ENCODE peak calls at places on chromosomes 11 and 22, in eight cellular contexts. U is foreskin keratinocyte, Y is AG10803, F is LNCaP clone FGC, O is mammary epithelial cell, Q is BE2C, D is MM.1S, C is adrenal gland. N is an unnamed sample.

GRCh38 chr11:27124514-27125264 is 84.1 kb downstream of the BBOX1 start:
- DNase-seq in U (peak; percentile 42), Y (peak; percentile 59), F (peak; percentile 13), O (peak; percentile 29), Q (no peak), D (no peak), C (no peak), N (no peak)

GRCh38 chr11:70312401-70313357 is 42.2 kb downstream of the PPFIA1 start:
- DNase-seq in U (no peak), Y (no peak), F (no peak), O (no peak), Q (no peak), D (no peak), C (peak; percentile 77), N (no peak)

GRCh38 chr22:47778160-47778658 is 1015.8 kb downstream of the TBC1D22A start:
- DNase-seq in U (no peak), Y (no peak), F (no peak), O (no peak), Q (no peak), D (no peak), C (no peak), N (no peak)

GRCh38 chr11:93694109-93694508 is 32.6 kb downstream of the CEP295 start:
- DNase-seq in U (no peak), Y (no peak), F (no peak), O (no peak), Q (no peak), D (no peak), C (no peak), N (no peak)

GRCh38 chr11:86301742-86302091 is 323 bp upstream of the HIKESHI start:
- DNase-seq in U (no peak), Y (no peak), F (no peak), O (no peak), Q (no peak), D (no peak), C (no peak), N (no peak)

GRCh38 chr11:35087648-35088047 is 51.3 kb upstream of the CD44 start:
- DNase-seq in U (no peak), Y (peak; percentile 78), F (no peak), O (no peak), Q (no peak), D (no peak), C (no peak), N (no peak)

GRCh38 chr11:131467645-131468270 is 97.3 kb downstream of the NTM start:
- DNase-seq in U (no peak), Y (no peak), F (no peak), O (no peak), Q (no peak), D (no peak), C (no peak), N (no peak)

GRCh38 chr11:86447763-86448480 is 73.2 kb downstream of the CCDC81 start:
- DNase-seq in U (no peak), Y (no peak), F (no peak), O (no peak), Q (no peak), D (no peak), C (no peak), N (no peak)

GRCh38 chr22:37546436-37547248 is 13.6 kb upstream of the CDC42EP1 start:
- DNase-seq in U (no peak), Y (peak; percentile 84), F (no peak), O (no peak), Q (no peak), D (no peak), C (peak; percentile 94), N (no peak)

GRCh38 chr11:420054-420910 is 5.5 kb upstream of the SIGIRR start:
- DNase-seq in U (no peak), Y (no peak), F (no peak), O (no peak), Q (peak; percentile 2), D (no peak), C (no peak), N (peak; percentile 39)

GRCh38 chr22:32478994-32479393 is 4.4 kb downstream of the FBXO7 start:
- DNase-seq in U (peak; percentile 22), Y (peak; percentile 22), F (no peak), O (no peak), Q (no peak), D (no peak), C (no peak), N (no peak)

GRCh38 chr22:45552580-45553332 is 50.1 kb downstream of the FBLN1 start:
- DNase-seq in U (no peak), Y (peak; percentile 98), F (no peak), O (peak; percentile 87), Q (no peak), D (no peak), C (peak; percentile 78), N (no peak)

GRCh38 chr11:7272373-7272772 is 20.7 kb downstream of the SYT9 start:
- DNase-seq in U (no peak), Y (no peak), F (no peak), O (no peak), Q (no peak), D (no peak), C (no peak), N (no peak)

GRCh38 chr11:73931039-73931645 is 19.7 kb upstream of the DNAJB13 start:
- DNase-seq in U (peak; percentile 54), Y (peak; percentile 77), F (peak; percentile 59), O (peak; percentile 68), Q (peak; percentile 60), D (peak; percentile 36), C (peak; percentile 71), N (no peak)

GRCh38 chr11:74018331-74019005 is 9.6 kb upstream of the UCP3 start:
- DNase-seq in U (no peak), Y (peak; percentile 89), F (peak; percentile 82), O (no peak), Q (no peak), D (no peak), C (peak; percentile 97), N (peak; percentile 75)

GRCh38 chr11:129785383-129786111 is 30.1 kb upstream of the TMEM45B start:
- DNase-seq in U (peak; percentile 38), Y (no peak), F (no peak), O (peak; percentile 31), Q (no peak), D (no peak), C (no peak), N (no peak)
- TF ChIP-seq CTCF in U (peak; percentile 74), Y (peak; percentile 29), F (peak; percentile 47), O (peak; percentile 32), Q (peak; percentile 26), D (peak; percentile 15), C (no peak), N (no peak)

GRCh38 chr11:103338621-103339484 is 229.6 kb downstream of the DYNC2H1 start:
- DNase-seq in U (no peak), Y (peak; percentile 44), F (no peak), O (no peak), Q (peak; percentile 67), D (no peak), C (no peak), N (no peak)
- TF ChIP-seq CTCF in U (peak; percentile 38), Y (peak; percentile 18), F (no peak), O (no peak), Q (peak; percentile 77), D (no peak), C (no peak), N (no peak)

GRCh38 chr22:39239561-39240423 is 5.0 kb downstream of the PDGFB start:
- DNase-seq in U (no peak), Y (no peak), F (peak; percentile 78), O (peak; percentile 81), Q (no peak), D (peak; percentile 58), C (no peak), N (no peak)

GRCh38 chr22:39242809-39243442 is 1.9 kb downstream of the PDGFB start:
- DNase-seq in U (peak; percentile 74), Y (no peak), F (peak; percentile 32), O (peak; percentile 67), Q (no peak), D (peak; percentile 42), C (no peak), N (no peak)

GRCh38 chr22:39241632-39242388 is 3.0 kb downstream of the PDGFB start:
- DNase-seq in U (no peak), Y (no peak), F (no peak), O (no peak), Q (no peak), D (no peak), C (no peak), N (no peak)

GRCh38 chr22:39242389-39242808 is 2.4 kb downstream of the PDGFB start:
- DNase-seq in U (no peak), Y (no peak), F (no peak), O (no peak), Q (no peak), D (peak; percentile 32), C (no peak), N (no peak)

DNA sequence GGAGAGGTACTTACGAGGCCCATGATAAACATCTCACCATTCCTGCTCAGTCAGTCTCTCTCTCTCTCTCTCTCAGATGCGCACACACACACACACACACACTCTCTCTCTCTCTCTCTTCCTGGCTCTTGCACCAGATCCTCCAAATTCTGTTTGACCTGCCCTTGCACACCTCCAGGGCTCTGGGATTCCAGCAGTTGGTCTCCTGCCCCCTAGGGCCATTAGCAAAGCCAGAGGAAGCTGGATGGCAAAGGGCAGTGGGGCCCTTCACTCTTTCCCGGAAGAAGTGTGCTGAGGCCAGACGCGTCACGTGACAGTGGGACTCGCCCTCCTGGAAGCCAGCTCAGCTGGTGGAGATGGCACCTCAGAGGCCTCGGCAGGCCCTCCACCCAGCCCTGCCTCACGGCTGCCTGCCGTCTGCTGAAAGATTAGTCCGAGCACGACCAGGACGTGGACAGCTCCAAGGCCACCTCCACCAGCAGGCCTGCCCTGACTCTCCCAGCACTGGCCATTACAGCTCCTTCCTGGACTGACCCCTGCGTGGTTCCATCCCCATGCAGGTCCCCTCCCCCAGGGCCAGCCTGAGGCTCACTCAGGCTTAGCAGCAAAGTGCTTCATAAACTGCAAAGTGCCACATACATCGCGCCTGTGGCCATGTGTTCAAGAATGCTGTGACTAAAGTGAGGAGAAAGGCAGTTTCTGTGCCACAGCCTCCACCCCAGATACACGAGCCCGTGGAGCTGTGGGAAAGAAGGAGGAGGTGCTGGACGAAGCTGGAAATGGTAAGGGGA is 3.7 kb downstream of the PDGFB start:
- DNase-seq in U (peak; percentile 78), Y (peak; percentile 15), F (peak; percentile 87), O (peak; percentile 31), Q (peak; percentile 45), D (peak; percentile 75), C (peak; percentile 82), N (no peak)
- TF ChIP-seq CTCF in U (no peak), Y (no peak), F (peak; percentile 18), O (no peak), Q (no peak), D (no peak), C (no peak), N (no peak)

GRCh38 chr11:64151337-64151736 is 14.6 kb downstream of the MACROD1 start:
- DNase-seq in U (no peak), Y (no peak), F (no peak), O (no peak), Q (no peak), D (no peak), C (no peak), N (no peak)

GRCh38 chr11:64148200-64148916 is 17.6 kb downstream of the MACROD1 start:
- DNase-seq in U (peak; percentile 37), Y (peak; percentile 66), F (no peak), O (peak; percentile 43), Q (peak; percentile 82), D (peak; percentile 56), C (peak; percentile 91), N (peak; percentile 83)

GRCh38 chr11:64148917-64149617 is 16.8 kb downstream of the MACROD1 start:
- DNase-seq in U (no peak), Y (no peak), F (no peak), O (no peak), Q (no peak), D (no peak), C (no peak), N (no peak)

GRCh38 chr11:64150051-64150450 is 15.9 kb downstream of the MACROD1 start:
- DNase-seq in U (no peak), Y (no peak), F (no peak), O (no peak), Q (no peak), D (no peak), C (no peak), N (no peak)

GRCh38 chr11:64150481-64151239 is 15.3 kb downstream of the MACROD1 start:
- DNase-seq in U (no peak), Y (no peak), F (no peak), O (no peak), Q (peak; percentile 37), D (no peak), C (peak; percentile 78), N (no peak)
- TF ChIP-seq CTCF in U (no peak), Y (no peak), F (no peak), O (no peak), Q (no peak), D (no peak), C (no peak), N (no peak)

N was measured in dorsolateral prefrontal cortex.